ENCODE peak calls at places on chromosome 12, in four cellular contexts. One of them, this sample, is unnamed.
A peak's percentile ranks its signal among the peaks of the same experiment; 100 is the strongest.

GRCh38 chr12:3250576-3250975 is 173.4 kb downstream of the TSPAN9 start:
- DNase-seq in astrocyte of the cerebellum: no peak
- DNase-seq in omental fat pad: no peak
- DNase-seq in GM20000: no peak
- DNase-seq in this sample: no peak

GRCh38 chr12:119444462-119445044 is 110.0 kb downstream of the CCDC60 start:
- DNase-seq in astrocyte of the cerebellum: no peak
- DNase-seq in omental fat pad: no peak
- DNase-seq in GM20000: peak; percentile 71
- DNase-seq in this sample: peak; percentile 21

GRCh38 chr12:98483621-98484455 is 31.6 kb upstream of the TMPO start:
- DNase-seq in astrocyte of the cerebellum: no peak
- DNase-seq in omental fat pad: no peak
- DNase-seq in GM20000: no peak
- DNase-seq in this sample: no peak

GRCh38 chr12:123900898-123901376 is 71.7 kb downstream of the CCDC92 start:
- DNase-seq in astrocyte of the cerebellum: no peak
- DNase-seq in omental fat pad: no peak
- DNase-seq in GM20000: no peak
- DNase-seq in this sample: no peak

GRCh38 chr12:45939759-45940158 is 50.6 kb downstream of the SCAF11 start:
- DNase-seq in astrocyte of the cerebellum: no peak
- DNase-seq in omental fat pad: no peak
- DNase-seq in GM20000: no peak
- DNase-seq in this sample: no peak

GRCh38 chr12:69167648-69168165 is 71.7 kb upstream of the CPSF6 start:
- DNase-seq in astrocyte of the cerebellum: no peak
- DNase-seq in omental fat pad: no peak
- DNase-seq in GM20000: no peak
- DNase-seq in this sample: no peak

GRCh38 chr12:124683330-124683662 is 115.9 kb upstream of the NCOR2 start:
- DNase-seq in astrocyte of the cerebellum: no peak
- DNase-seq in omental fat pad: no peak
- DNase-seq in GM20000: no peak
- DNase-seq in this sample: no peak

GRCh38 chr12:112309797-112310196 is 72.4 kb downstream of the HECTD4 start:
- DNase-seq in astrocyte of the cerebellum: no peak
- DNase-seq in omental fat pad: no peak
- DNase-seq in GM20000: peak; percentile 9
- DNase-seq in this sample: no peak

GRCh38 chr12:69065804-69066203 is 132.8 kb upstream of the CPM start:
- DNase-seq in astrocyte of the cerebellum: no peak
- DNase-seq in omental fat pad: no peak
- DNase-seq in GM20000: no peak
- DNase-seq in this sample: no peak

GRCh38 chr12:4214912-4215861 is 58.4 kb upstream of the CCND2 start:
- DNase-seq in astrocyte of the cerebellum: no peak
- DNase-seq in omental fat pad: no peak
- DNase-seq in GM20000: peak; percentile 67
- DNase-seq in this sample: no peak

GRCh38 chr12:67533159-67533558 is 115.4 kb upstream of the DYRK2 start:
- DNase-seq in astrocyte of the cerebellum: no peak
- DNase-seq in omental fat pad: no peak
- DNase-seq in GM20000: no peak
- DNase-seq in this sample: no peak

DNA sequence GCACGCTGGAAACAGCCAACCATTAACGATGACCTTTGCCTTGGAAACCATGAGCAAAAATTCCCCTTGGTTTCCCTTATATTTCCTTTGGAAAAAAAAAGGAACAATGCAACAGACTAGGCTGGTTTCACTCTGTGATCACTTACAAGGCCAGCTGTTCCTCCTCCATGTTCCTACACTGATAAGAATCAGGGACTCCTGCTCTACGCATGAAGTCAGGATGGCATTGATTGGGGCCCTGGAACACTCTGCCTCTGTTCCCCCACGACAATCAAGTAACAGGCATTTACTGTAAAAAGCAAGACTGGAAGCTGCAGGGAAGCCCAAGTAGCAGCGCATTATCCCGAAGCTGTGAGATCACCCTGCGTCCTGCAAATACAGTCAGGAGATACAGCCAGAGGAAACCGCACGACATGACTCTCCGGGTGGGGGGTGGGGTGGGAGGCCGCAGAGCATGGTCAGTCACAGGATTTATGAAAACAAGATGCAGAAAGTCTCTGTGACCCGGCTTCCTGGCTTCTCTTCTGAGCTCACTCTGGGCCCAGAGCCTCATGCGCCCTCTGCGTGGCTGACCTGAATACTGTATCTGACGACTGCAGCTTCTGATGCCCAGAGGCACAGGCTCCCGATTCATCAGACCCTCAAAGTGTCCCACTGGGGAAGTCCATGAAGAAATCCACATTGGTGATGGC is 31.1 kb downstream of the SSH1 start:
- DNase-seq in astrocyte of the cerebellum: peak; percentile 87
- DNase-seq in omental fat pad: no peak
- DNase-seq in GM20000: peak; percentile 47
- DNase-seq in this sample: no peak
- TF ChIP-seq CTCF in astrocyte of the cerebellum: peak; percentile 13
- TF ChIP-seq CTCF in omental fat pad: no peak
- TF ChIP-seq CTCF in GM20000: no peak
- TF ChIP-seq CTCF in this sample: no peak

GRCh38 chr12:32895688-32896437 is 714 bp downstream of the PKP2 start:
- DNase-seq in astrocyte of the cerebellum: no peak
- DNase-seq in omental fat pad: no peak
- DNase-seq in GM20000: no peak
- DNase-seq in this sample: no peak
- TF ChIP-seq CTCF in astrocyte of the cerebellum: no peak
- TF ChIP-seq CTCF in omental fat pad: no peak
- TF ChIP-seq CTCF in GM20000: no peak
- TF ChIP-seq CTCF in this sample: no peak

GRCh38 chr12:6685814-6686213 is 3.4 kb downstream of the ZNF384 start:
- DNase-seq in astrocyte of the cerebellum: no peak
- DNase-seq in omental fat pad: no peak
- DNase-seq in GM20000: no peak
- DNase-seq in this sample: no peak

GRCh38 chr12:6688543-6688999 is 604 bp downstream of the ZNF384 start:
- DNase-seq in astrocyte of the cerebellum: no peak
- DNase-seq in omental fat pad: peak; percentile 67
- DNase-seq in GM20000: no peak
- DNase-seq in this sample: peak; percentile 48

GRCh38 chr12:6692888-6693287 is 3.7 kb upstream of the ZNF384 start:
- DNase-seq in astrocyte of the cerebellum: no peak
- DNase-seq in omental fat pad: no peak
- DNase-seq in GM20000: no peak
- DNase-seq in this sample: no peak

GRCh38 chr12:6691473-6691872 is 2.3 kb upstream of the ZNF384 start:
- DNase-seq in astrocyte of the cerebellum: no peak
- DNase-seq in omental fat pad: no peak
- DNase-seq in GM20000: no peak
- DNase-seq in this sample: no peak

DNA sequence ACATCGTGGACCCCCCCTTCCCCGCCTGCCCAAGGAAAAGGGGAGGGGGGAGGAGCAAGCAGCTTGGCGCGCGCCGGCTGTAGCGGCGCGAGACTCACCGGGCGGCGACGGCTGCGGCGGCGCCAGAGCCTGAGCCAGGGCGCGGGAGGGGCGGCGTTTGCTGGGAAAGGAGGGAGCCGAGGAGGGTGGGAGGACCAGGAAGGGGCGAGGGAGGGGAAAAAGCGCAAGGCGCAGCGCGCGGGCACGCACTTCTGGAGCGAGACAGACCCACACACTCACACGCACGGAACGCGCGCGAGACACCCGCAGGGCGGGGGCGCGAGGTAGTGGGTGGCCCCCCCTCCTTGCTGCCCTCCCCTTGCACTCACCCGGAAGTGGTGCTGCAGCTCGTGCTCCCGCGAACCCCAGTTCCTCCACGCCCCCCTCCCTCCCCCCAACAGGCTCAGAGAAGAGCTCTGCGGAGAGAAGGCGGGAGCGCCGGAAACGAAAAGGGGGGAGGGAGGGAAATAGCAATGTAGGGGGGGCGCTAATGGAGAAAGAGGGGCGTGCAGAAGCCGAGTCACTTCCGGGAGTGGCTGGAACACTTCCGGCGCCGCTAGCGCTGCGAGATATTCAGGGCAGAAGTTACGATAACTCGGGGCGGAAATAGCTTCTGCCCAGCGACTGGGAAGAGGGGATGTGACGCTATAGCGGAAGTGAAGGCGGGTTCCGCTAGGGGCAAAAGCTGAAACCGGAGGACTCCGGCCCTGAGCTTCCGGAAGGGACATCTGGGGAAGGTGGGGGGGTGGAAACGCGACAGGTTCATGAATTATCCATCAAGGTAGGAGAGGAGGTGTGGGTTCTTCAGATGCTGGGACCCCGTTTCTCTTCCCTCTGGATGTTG is at the start of gene ZNF384:
- DNase-seq in astrocyte of the cerebellum: peak; percentile 96
- DNase-seq in omental fat pad: peak; percentile 85
- DNase-seq in GM20000: peak; percentile 97
- DNase-seq in this sample: peak; percentile 82
- TF ChIP-seq CTCF in astrocyte of the cerebellum: peak; percentile 4
- TF ChIP-seq CTCF in omental fat pad: no peak
- TF ChIP-seq CTCF in GM20000: no peak
- TF ChIP-seq CTCF in this sample: no peak

GRCh38 chr12:130872179-130873096 is 572 bp downstream of the RAN start:
- DNase-seq in astrocyte of the cerebellum: no peak
- DNase-seq in omental fat pad: no peak
- DNase-seq in GM20000: peak; percentile 76
- DNase-seq in this sample: no peak

GRCh38 chr12:130868412-130868811 is 3.5 kb upstream of the RAN start:
- DNase-seq in astrocyte of the cerebellum: no peak
- DNase-seq in omental fat pad: no peak
- DNase-seq in GM20000: no peak
- DNase-seq in this sample: no peak

GRCh38 chr12:130873106-130873795 is 1.4 kb downstream of the RAN start:
- DNase-seq in astrocyte of the cerebellum: no peak
- DNase-seq in omental fat pad: no peak
- DNase-seq in GM20000: no peak
- DNase-seq in this sample: no peak

GRCh38 chr12:130871286-130872178 is at the start of gene RAN:
- DNase-seq in astrocyte of the cerebellum: peak; percentile 68
- DNase-seq in omental fat pad: peak; percentile 55
- DNase-seq in GM20000: peak; percentile 100
- DNase-seq in this sample: peak; percentile 92

DNA sequence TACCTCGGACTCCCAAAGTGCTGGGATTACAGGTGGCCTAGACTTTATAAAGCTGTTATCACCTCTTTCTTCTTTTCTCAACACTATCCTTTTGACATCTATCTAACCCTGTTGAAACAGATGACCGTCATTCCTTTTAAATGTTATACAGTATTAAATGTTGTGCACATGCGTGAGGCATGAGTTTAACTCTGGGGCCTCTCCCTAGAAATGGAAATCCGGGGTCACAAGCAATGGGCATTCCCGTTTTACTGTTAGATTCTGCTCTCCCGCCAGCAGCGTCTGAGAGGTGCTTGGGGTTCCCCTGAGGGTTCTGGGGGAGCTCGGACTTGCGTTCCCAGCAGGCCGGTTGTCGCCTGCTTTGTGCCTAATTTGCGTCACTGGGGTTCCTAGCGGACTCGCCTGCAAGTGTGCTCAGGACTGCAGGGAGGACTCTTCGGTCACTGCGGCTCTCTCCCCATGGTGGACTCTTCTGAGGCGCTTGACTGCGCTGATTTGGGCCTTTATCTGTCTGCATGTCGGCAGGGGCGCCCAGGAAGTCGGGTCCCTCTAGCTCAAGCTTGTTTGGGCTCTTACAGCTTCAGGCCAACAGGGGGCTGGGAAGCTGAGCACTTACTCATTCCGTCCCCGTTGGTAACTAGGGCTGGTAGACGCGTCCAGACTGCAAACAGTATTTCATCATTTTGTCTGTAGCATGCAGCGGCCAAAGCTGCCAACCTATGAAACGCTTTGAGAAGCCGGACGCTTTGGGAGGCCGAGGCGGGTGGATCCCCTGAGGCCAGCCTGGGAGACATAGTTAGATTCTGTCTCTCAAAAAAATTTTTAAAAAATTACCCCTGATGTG is 1.2 kb upstream of the RAN start:
- DNase-seq in astrocyte of the cerebellum: peak; percentile 81
- DNase-seq in omental fat pad: peak; percentile 51
- DNase-seq in GM20000: peak; percentile 86
- DNase-seq in this sample: no peak
- TF ChIP-seq CTCF in astrocyte of the cerebellum: peak; percentile 79
- TF ChIP-seq CTCF in omental fat pad: peak; percentile 63
- TF ChIP-seq CTCF in GM20000: peak; percentile 50
- TF ChIP-seq CTCF in this sample: peak; percentile 40

DNA sequence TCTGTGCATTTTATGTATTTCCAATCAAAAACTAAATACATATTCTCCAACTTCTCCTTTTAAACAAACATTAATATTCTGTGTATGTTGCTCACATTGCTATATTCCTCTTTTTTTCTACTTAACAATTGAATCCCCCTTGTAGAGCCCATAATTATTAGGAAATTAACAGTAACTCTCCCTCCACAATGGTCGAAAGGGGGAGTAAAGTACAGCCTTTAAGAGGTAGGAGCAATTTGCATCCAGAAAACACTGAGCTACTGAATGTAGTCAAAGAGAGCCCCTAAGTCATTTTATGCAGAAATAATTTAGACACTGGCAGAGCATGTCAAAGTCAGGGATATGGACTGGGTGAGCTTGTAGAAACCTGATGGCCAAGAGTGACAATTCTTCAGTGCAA is 57.2 kb upstream of the SCN8A start:
- DNase-seq in astrocyte of the cerebellum: no peak
- DNase-seq in omental fat pad: no peak
- DNase-seq in GM20000: no peak
- DNase-seq in this sample: no peak
- TF ChIP-seq CTCF in astrocyte of the cerebellum: peak; percentile 22
- TF ChIP-seq CTCF in omental fat pad: no peak
- TF ChIP-seq CTCF in GM20000: no peak
- TF ChIP-seq CTCF in this sample: peak; percentile 44

DNA sequence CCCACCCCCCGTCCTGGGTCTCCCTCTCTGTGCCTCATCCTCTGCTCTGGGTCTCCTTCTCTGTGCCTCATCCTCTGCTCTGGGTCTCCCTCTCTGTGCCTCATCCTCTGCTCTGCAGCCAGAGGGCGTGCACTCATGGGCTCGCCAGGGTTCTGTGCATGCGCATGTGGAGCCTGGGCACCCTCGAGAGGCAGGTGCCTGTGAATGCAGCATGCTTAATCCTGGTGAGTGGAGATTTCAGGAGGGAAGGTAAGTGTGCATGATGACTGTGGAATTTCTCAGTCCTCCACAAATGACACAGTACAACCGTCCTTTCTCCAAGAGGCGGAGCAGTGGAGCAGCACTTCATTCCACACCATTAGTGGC is 65.2 kb downstream of the EP400 start:
- DNase-seq in astrocyte of the cerebellum: no peak
- DNase-seq in omental fat pad: no peak
- DNase-seq in GM20000: no peak
- DNase-seq in this sample: no peak
- TF ChIP-seq CTCF in astrocyte of the cerebellum: peak; percentile 9
- TF ChIP-seq CTCF in omental fat pad: no peak
- TF ChIP-seq CTCF in GM20000: no peak
- TF ChIP-seq CTCF in this sample: no peak